ENCODE peak calls at places on chromosomes 12 and 14, in nine cellular contexts. F is right atrium auricular region, B is iPS DF 6.9, Q is IMR-90, A is sigmoid colon, O is tibial artery, P is astrocyte, R is trophoblast cell, M is fibroblast of lung. U is an unnamed sample.

GRCh38 chr14:61385002-61385685 is 63.8 kb downstream of the PRKCH start:
- DNase-seq in F (no peak), B (no peak), Q (no peak), A (no peak), O (no peak), P (no peak), R (peak), M (peak), U (no peak)

GRCh38 chr12:107404981-107405380 is 280.6 kb upstream of the PWP1 start:
- DNase-seq in F (no peak), B (no peak), Q (peak), A (no peak), O (no peak), P (peak), R (peak), M (peak), U (no peak)

GRCh38 chr14:55976219-55976618 is 142.0 kb upstream of the PELI2 start:
- DNase-seq in F (no peak), B (no peak), Q (no peak), A (no peak), O (no peak), P (no peak), R (no peak), M (no peak), U (peak)

GRCh38 chr14:80565001-80565400 is 353.7 kb upstream of the DIO2 start:
- DNase-seq in F (no peak), B (no peak), Q (no peak), A (no peak), O (no peak), P (no peak), R (peak), M (no peak), U (no peak)

GRCh38 chr14:53840444-53840843 is 116.2 kb downstream of the BMP4 start:
- DNase-seq in F (no peak), B (no peak), Q (no peak), A (no peak), O (no peak), P (peak), R (no peak), M (peak), U (no peak)

GRCh38 chr12:98188649-98189048 is 326.7 kb upstream of the TMPO start:
- DNase-seq in F (no peak), B (no peak), Q (no peak), A (no peak), O (no peak), P (peak), R (no peak), M (peak), U (no peak)

GRCh38 chr12:1560704-1561103 is 33.7 kb downstream of the FBXL14 start:
- DNase-seq in F (no peak), B (no peak), Q (no peak), A (no peak), O (no peak), P (no peak), R (peak), M (no peak), U (no peak)

GRCh38 chr14:105852378-105853088 is 326.1 kb downstream of the TMEM121 start:
- DNase-seq in F (no peak), B (no peak), Q (no peak), A (no peak), O (peak), P (no peak), R (no peak), M (no peak), U (peak)

GRCh38 chr14:72565200-72565599 is 328.7 kb downstream of the DPF3 start:
- DNase-seq in F (no peak), B (no peak), Q (no peak), A (peak), O (no peak), P (no peak), R (no peak), M (no peak), U (no peak)
- H3K27ac ChIP-seq in F (peak), B (no peak), Q (no peak), A (no peak), O (peak), P (no peak), R (no peak), M (no peak), U (no peak)

GRCh38 chr12:114681149-114681849 is 2.7 kb downstream of the TBX3 start:
- DNase-seq in F (no peak), B (no peak), Q (peak), A (no peak), O (no peak), P (peak), R (peak), M (peak), U (peak)
- H3K27ac ChIP-seq in F (peak), B (no peak), Q (peak), A (peak), O (peak), P (peak), R (peak), M (peak), U (peak)

GRCh38 chr12:57397441-57397840 is 33.4 kb downstream of the R3HDM2 start:
- DNase-seq in F (no peak), B (no peak), Q (no peak), A (no peak), O (no peak), P (no peak), R (no peak), M (no peak), U (no peak)

GRCh38 chr12:57390174-57390573 is 40.7 kb downstream of the R3HDM2 start:
- DNase-seq in F (no peak), B (no peak), Q (no peak), A (no peak), O (no peak), P (no peak), R (no peak), M (no peak), U (no peak)

DNA sequence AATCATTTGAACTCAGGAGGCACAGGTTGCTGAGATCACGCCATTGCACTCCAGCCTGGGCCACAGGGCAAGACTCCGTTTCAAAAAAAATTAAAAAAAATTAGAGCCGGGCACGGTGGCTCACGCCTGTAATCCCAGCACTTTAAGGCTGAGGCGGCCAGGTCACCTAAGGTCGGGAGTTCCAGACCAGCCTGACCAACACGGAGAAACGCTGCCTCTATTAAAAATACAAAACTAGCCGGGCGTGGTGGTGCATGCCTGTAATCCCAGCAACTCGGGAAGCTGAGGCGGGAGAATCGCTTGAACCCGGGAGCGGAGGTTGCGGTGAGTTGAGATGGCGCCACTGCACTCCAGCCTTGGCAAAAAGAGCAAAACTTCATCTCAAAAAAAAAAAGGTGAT is 35.7 kb downstream of the R3HDM2 start:
- DNase-seq in F (no peak), B (no peak), Q (no peak), A (no peak), O (no peak), P (no peak), R (no peak), M (no peak), U (no peak)
- H3K27ac ChIP-seq in F (no peak), B (no peak), Q (no peak), A (no peak), O (no peak), P (no peak), R (no peak), M (no peak), U (no peak)

GRCh38 chr12:45978108-45978507 is 12.3 kb downstream of the SCAF11 start:
- DNase-seq in F (no peak), B (no peak), Q (no peak), A (no peak), O (no peak), P (no peak), R (no peak), M (no peak), U (no peak)
- H3K27ac ChIP-seq in F (no peak), B (no peak), Q (no peak), A (no peak), O (no peak), P (no peak), R (no peak), M (no peak), U (no peak)

GRCh38 chr14:76084374-76084773 is 67.3 kb upstream of the GPATCH2L start:
- DNase-seq in F (no peak), B (no peak), Q (no peak), A (no peak), O (no peak), P (no peak), R (no peak), M (no peak), U (no peak)
- H3K27ac ChIP-seq in F (no peak), B (no peak), Q (no peak), A (no peak), O (no peak), P (no peak), R (no peak), M (no peak), U (no peak)

U was measured in kidney.